ENCODE peak calls at places on chromosomes 16 and 17, in six cellular contexts. One of them, this sample, is unnamed.

GRCh38 chr17:7023576-7024401 is 939 bp downstream of the BCL6B start:
- DNase-seq in choroid plexus epithelial cell: peak; percentile 92
- DNase-seq in lung: peak; percentile 97
- DNase-seq in adrenal gland: peak; percentile 96
- DNase-seq in GM12878: peak; percentile 81
- DNase-seq in CD4-positive, CD25-positive, alpha-beta regulatory T cell: peak; percentile 90
- DNase-seq in this sample: peak; percentile 84

GRCh38 chr16:66925322-66925840 is at the start of gene RRAD:
- DNase-seq in lung: peak; percentile 39
- DNase-seq in adrenal gland: peak; percentile 64
- DNase-seq in GM12878: no peak
- DNase-seq in choroid plexus epithelial cell: peak; percentile 46
- DNase-seq in CD4-positive, CD25-positive, alpha-beta regulatory T cell: no peak
- DNase-seq in this sample: peak; percentile 69

GRCh38 chr16:88803264-88803987 is at the start of gene CDT1:
- DNase-seq in CD4-positive, CD25-positive, alpha-beta regulatory T cell: peak; percentile 79
- DNase-seq in adrenal gland: peak; percentile 76
- DNase-seq in GM12878: no peak
- DNase-seq in choroid plexus epithelial cell: peak; percentile 73
- DNase-seq in lung: peak; percentile 83
- DNase-seq in this sample: peak; percentile 74

GRCh38 chr17:27418366-27418615 is 38.0 kb upstream of the KSR1 start:
- DNase-seq in GM12878: no peak
- DNase-seq in choroid plexus epithelial cell: no peak
- DNase-seq in adrenal gland: no peak
- DNase-seq in CD4-positive, CD25-positive, alpha-beta regulatory T cell: no peak
- DNase-seq in lung: no peak
- DNase-seq in this sample: no peak

GRCh38 chr17:36647598-36647997 is 46.2 kb downstream of the MRM1 start:
- DNase-seq in adrenal gland: no peak
- DNase-seq in CD4-positive, CD25-positive, alpha-beta regulatory T cell: no peak
- DNase-seq in lung: no peak
- DNase-seq in GM12878: no peak
- DNase-seq in choroid plexus epithelial cell: no peak
- DNase-seq in this sample: no peak

GRCh38 chr17:80831481-80831880 is 160.2 kb upstream of the CHMP6 start:
- DNase-seq in GM12878: no peak
- DNase-seq in lung: no peak
- DNase-seq in CD4-positive, CD25-positive, alpha-beta regulatory T cell: no peak
- DNase-seq in choroid plexus epithelial cell: no peak
- DNase-seq in adrenal gland: peak; percentile 5
- DNase-seq in this sample: no peak

GRCh38 chr17:31877341-31877740 is 18.3 kb upstream of the COPRS start:
- DNase-seq in adrenal gland: no peak
- DNase-seq in GM12878: no peak
- DNase-seq in lung: no peak
- DNase-seq in choroid plexus epithelial cell: peak; percentile 53
- DNase-seq in CD4-positive, CD25-positive, alpha-beta regulatory T cell: no peak
- DNase-seq in this sample: no peak

GRCh38 chr17:50056217-50056960 is 479 bp downstream of the ITGA3 start:
- DNase-seq in GM12878: no peak
- DNase-seq in choroid plexus epithelial cell: peak; percentile 78
- DNase-seq in lung: peak; percentile 70
- DNase-seq in CD4-positive, CD25-positive, alpha-beta regulatory T cell: peak; percentile 27
- DNase-seq in adrenal gland: peak; percentile 73
- DNase-seq in this sample: peak; percentile 71

GRCh38 chr17:64356304-64356686 is 34.4 kb downstream of the PECAM1 start:
- DNase-seq in CD4-positive, CD25-positive, alpha-beta regulatory T cell: no peak
- DNase-seq in GM12878: no peak
- DNase-seq in adrenal gland: no peak
- DNase-seq in choroid plexus epithelial cell: no peak
- DNase-seq in lung: no peak
- DNase-seq in this sample: no peak

GRCh38 chr16:48352648-48353347 is 32.4 kb downstream of the SIAH1 start:
- DNase-seq in CD4-positive, CD25-positive, alpha-beta regulatory T cell: no peak
- DNase-seq in choroid plexus epithelial cell: no peak
- DNase-seq in GM12878: no peak
- DNase-seq in adrenal gland: no peak
- DNase-seq in lung: no peak
- DNase-seq in this sample: no peak

GRCh38 chr16:66541388-66542360 is 8.2 kb downstream of the TK2 start:
- DNase-seq in lung: no peak
- DNase-seq in choroid plexus epithelial cell: no peak
- DNase-seq in CD4-positive, CD25-positive, alpha-beta regulatory T cell: no peak
- DNase-seq in GM12878: no peak
- DNase-seq in adrenal gland: no peak
- DNase-seq in this sample: no peak

GRCh38 chr17:78873519-78874340 is 29.3 kb downstream of the CEP295NL start:
- DNase-seq in GM12878: no peak
- DNase-seq in lung: no peak
- DNase-seq in CD4-positive, CD25-positive, alpha-beta regulatory T cell: no peak
- DNase-seq in choroid plexus epithelial cell: peak; percentile 56
- DNase-seq in adrenal gland: no peak
- DNase-seq in this sample: no peak

GRCh38 chr16:85888405-85889331 is 10.3 kb upstream of the IRF8 start:
- DNase-seq in CD4-positive, CD25-positive, alpha-beta regulatory T cell: no peak
- DNase-seq in GM12878: peak; percentile 89
- DNase-seq in choroid plexus epithelial cell: peak; percentile 70
- DNase-seq in lung: no peak
- DNase-seq in adrenal gland: no peak
- DNase-seq in this sample: peak; percentile 47

GRCh38 chr17:41322264-41322902 is 6.9 kb upstream of the KRTAP17-1 start:
- DNase-seq in CD4-positive, CD25-positive, alpha-beta regulatory T cell: no peak
- DNase-seq in GM12878: no peak
- DNase-seq in adrenal gland: no peak
- DNase-seq in choroid plexus epithelial cell: peak; percentile 86
- DNase-seq in lung: no peak
- DNase-seq in this sample: peak; percentile 71

GRCh38 chr17:83189673-83190385 is 110.4 kb downstream of the METRNL start:
- DNase-seq in adrenal gland: no peak
- DNase-seq in GM12878: no peak
- DNase-seq in CD4-positive, CD25-positive, alpha-beta regulatory T cell: no peak
- DNase-seq in choroid plexus epithelial cell: peak; percentile 93
- DNase-seq in lung: peak; percentile 76
- DNase-seq in this sample: peak; percentile 95

GRCh38 chr17:77449908-77450741 is 309.4 kb downstream of the SEC14L1 start:
- DNase-seq in GM12878: no peak
- DNase-seq in lung: no peak
- DNase-seq in CD4-positive, CD25-positive, alpha-beta regulatory T cell: no peak
- DNase-seq in choroid plexus epithelial cell: peak; percentile 74
- DNase-seq in adrenal gland: peak; percentile 96
- DNase-seq in this sample: peak; percentile 89

GRCh38 chr17:74860999-74861553 is 1.4 kb upstream of the GRIN2C start:
- DNase-seq in CD4-positive, CD25-positive, alpha-beta regulatory T cell: no peak
- DNase-seq in adrenal gland: no peak
- DNase-seq in lung: no peak
- DNase-seq in choroid plexus epithelial cell: no peak
- DNase-seq in GM12878: no peak
- DNase-seq in this sample: no peak

GRCh38 chr16:73166972-73167550 is 119.1 kb upstream of the ZFHX3 start:
- DNase-seq in adrenal gland: no peak
- DNase-seq in CD4-positive, CD25-positive, alpha-beta regulatory T cell: no peak
- DNase-seq in GM12878: no peak
- DNase-seq in choroid plexus epithelial cell: no peak
- DNase-seq in lung: no peak
- DNase-seq in this sample: no peak

GRCh38 chr17:81245024-81245664 is 6.0 kb downstream of the NDUFAF8 start:
- DNase-seq in choroid plexus epithelial cell: peak; percentile 57
- DNase-seq in GM12878: peak; percentile 45
- DNase-seq in lung: no peak
- DNase-seq in adrenal gland: no peak
- DNase-seq in CD4-positive, CD25-positive, alpha-beta regulatory T cell: no peak
- DNase-seq in this sample: no peak

GRCh38 chr17:79258042-79258441 is 183.4 kb downstream of the ENGASE start:
- DNase-seq in adrenal gland: no peak
- DNase-seq in choroid plexus epithelial cell: no peak
- DNase-seq in lung: no peak
- DNase-seq in CD4-positive, CD25-positive, alpha-beta regulatory T cell: no peak
- DNase-seq in GM12878: no peak
- DNase-seq in this sample: no peak

GRCh38 chr16:84511180-84511800 is 6.8 kb upstream of the MEAK7 start:
- DNase-seq in CD4-positive, CD25-positive, alpha-beta regulatory T cell: peak; percentile 67
- DNase-seq in lung: peak; percentile 85
- DNase-seq in choroid plexus epithelial cell: peak; percentile 92
- DNase-seq in adrenal gland: peak; percentile 82
- DNase-seq in GM12878: peak; percentile 62
- DNase-seq in this sample: peak; percentile 86

GRCh38 chr16:26795184-26795583 is 271.5 kb upstream of the C16orf82 start:
- DNase-seq in lung: no peak
- DNase-seq in GM12878: no peak
- DNase-seq in choroid plexus epithelial cell: peak; percentile 4
- DNase-seq in adrenal gland: no peak
- DNase-seq in CD4-positive, CD25-positive, alpha-beta regulatory T cell: no peak
- DNase-seq in this sample: no peak

GRCh38 chr17:29180051-29180787 is at the start of gene MYO18A:
- DNase-seq in lung: peak; percentile 74
- DNase-seq in GM12878: no peak
- DNase-seq in CD4-positive, CD25-positive, alpha-beta regulatory T cell: peak; percentile 69
- DNase-seq in choroid plexus epithelial cell: peak; percentile 77
- DNase-seq in adrenal gland: peak; percentile 77
- DNase-seq in this sample: peak; percentile 68

GRCh38 chr17:29177871-29178749 is 2.1 kb downstream of the MYO18A start:
- DNase-seq in choroid plexus epithelial cell: no peak
- DNase-seq in lung: no peak
- DNase-seq in CD4-positive, CD25-positive, alpha-beta regulatory T cell: no peak
- DNase-seq in GM12878: no peak
- DNase-seq in adrenal gland: no peak
- DNase-seq in this sample: no peak

GRCh38 chr17:29177541-29177870 is 2.7 kb downstream of the MYO18A start:
- DNase-seq in CD4-positive, CD25-positive, alpha-beta regulatory T cell: no peak
- DNase-seq in choroid plexus epithelial cell: no peak
- DNase-seq in lung: no peak
- DNase-seq in GM12878: no peak
- DNase-seq in adrenal gland: no peak
- DNase-seq in this sample: no peak

GRCh38 chr17:29179232-29180036 is 764 bp downstream of the MYO18A start:
- DNase-seq in adrenal gland: no peak
- DNase-seq in choroid plexus epithelial cell: no peak
- DNase-seq in lung: peak; percentile 81
- DNase-seq in GM12878: no peak
- DNase-seq in CD4-positive, CD25-positive, alpha-beta regulatory T cell: no peak
- DNase-seq in this sample: no peak

DNA sequence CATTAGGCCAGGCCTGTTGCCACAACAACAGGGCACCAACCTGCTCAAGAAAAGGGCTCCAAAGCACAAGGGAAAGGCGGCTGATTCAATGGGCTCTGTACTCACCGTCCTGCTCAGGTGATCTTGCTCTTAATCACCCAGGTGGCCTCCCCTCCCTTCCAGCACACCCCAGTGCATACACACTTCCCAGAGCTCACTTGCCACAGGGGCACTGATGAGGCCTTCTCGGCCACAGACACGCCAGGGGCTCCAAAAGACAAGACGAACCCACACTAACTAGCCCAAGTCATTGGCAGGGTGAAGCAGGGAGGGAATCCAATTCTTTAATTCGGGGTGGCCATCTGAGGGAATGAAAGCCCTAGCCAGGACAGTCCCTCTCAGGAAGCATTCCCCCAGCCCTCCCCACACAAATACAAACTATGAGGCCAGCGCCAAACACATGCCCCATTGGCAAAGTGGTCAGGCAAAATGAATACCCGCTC is 1.4 kb downstream of the MYO18A start:
- DNase-seq in lung: no peak
- DNase-seq in adrenal gland: no peak
- DNase-seq in choroid plexus epithelial cell: no peak
- DNase-seq in CD4-positive, CD25-positive, alpha-beta regulatory T cell: no peak
- DNase-seq in GM12878: no peak
- DNase-seq in this sample: no peak
- H3K4me3 ChIP-seq in lung: no peak overlapping the region
- H3K4me3 ChIP-seq in adrenal gland: peak overlapping the region; percentile 72
- H3K4me3 ChIP-seq in choroid plexus epithelial cell: peak overlapping the region; percentile 24
- H3K4me3 ChIP-seq in CD4-positive, CD25-positive, alpha-beta regulatory T cell: no peak overlapping the region
- H3K4me3 ChIP-seq in GM12878: no peak overlapping the region
- H3K4me3 ChIP-seq in this sample: peak overlapping the region; percentile 66

GRCh38 chr16:56606071-56606687 is 2.2 kb upstream of the MT2A start:
- DNase-seq in CD4-positive, CD25-positive, alpha-beta regulatory T cell: no peak
- DNase-seq in choroid plexus epithelial cell: no peak
- DNase-seq in lung: no peak
- DNase-seq in adrenal gland: peak; percentile 74
- DNase-seq in GM12878: no peak
- DNase-seq in this sample: no peak
- H3K4me3 ChIP-seq in CD4-positive, CD25-positive, alpha-beta regulatory T cell: no peak overlapping the region
- H3K4me3 ChIP-seq in choroid plexus epithelial cell: no peak overlapping the region
- H3K4me3 ChIP-seq in lung: no peak overlapping the region
- H3K4me3 ChIP-seq in adrenal gland: no peak overlapping the region
- H3K4me3 ChIP-seq in GM12878: no peak overlapping the region
- H3K4me3 ChIP-seq in this sample: no peak overlapping the region

DNA sequence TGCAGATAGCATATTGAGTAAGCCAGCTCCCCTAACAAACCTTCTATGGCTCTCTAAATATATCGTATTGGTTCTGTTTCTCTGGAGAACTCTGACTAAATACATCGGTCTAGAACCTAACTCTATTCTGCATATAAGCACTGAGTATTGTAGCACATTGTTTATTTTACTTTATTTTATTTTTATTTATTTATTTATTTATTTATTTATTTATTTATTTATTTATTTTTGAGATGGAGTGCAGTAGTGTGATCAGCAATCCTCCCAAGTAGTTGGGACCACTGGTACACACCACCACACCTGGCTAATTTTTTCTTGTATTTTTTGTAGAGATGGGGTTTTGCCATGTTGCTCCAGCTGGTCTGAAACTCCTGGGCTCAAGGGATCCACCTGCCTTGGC is 28.9 kb upstream of the HELZ start:
- DNase-seq in adrenal gland: no peak
- DNase-seq in lung: no peak
- DNase-seq in choroid plexus epithelial cell: no peak
- DNase-seq in CD4-positive, CD25-positive, alpha-beta regulatory T cell: no peak
- DNase-seq in GM12878: no peak
- DNase-seq in this sample: no peak
- H3K4me3 ChIP-seq in adrenal gland: no peak overlapping the region
- H3K4me3 ChIP-seq in lung: no peak overlapping the region
- H3K4me3 ChIP-seq in choroid plexus epithelial cell: no peak overlapping the region
- H3K4me3 ChIP-seq in CD4-positive, CD25-positive, alpha-beta regulatory T cell: no peak overlapping the region
- H3K4me3 ChIP-seq in GM12878: no peak overlapping the region
- H3K4me3 ChIP-seq in this sample: no peak overlapping the region

GRCh38 chr16:12613131-12613991 is 190.3 kb downstream of the CPPED1 start:
- DNase-seq in CD4-positive, CD25-positive, alpha-beta regulatory T cell: no peak
- DNase-seq in GM12878: peak; percentile 76
- DNase-seq in adrenal gland: no peak
- DNase-seq in choroid plexus epithelial cell: peak; percentile 8
- DNase-seq in lung: no peak
- DNase-seq in this sample: peak; percentile 3

GRCh38 chr16:12612598-12613101 is 191.0 kb downstream of the CPPED1 start:
- DNase-seq in choroid plexus epithelial cell: no peak
- DNase-seq in lung: no peak
- DNase-seq in GM12878: no peak
- DNase-seq in adrenal gland: no peak
- DNase-seq in CD4-positive, CD25-positive, alpha-beta regulatory T cell: no peak
- DNase-seq in this sample: no peak

GRCh38 chr16:12611916-12612597 is 191.6 kb downstream of the CPPED1 start:
- DNase-seq in CD4-positive, CD25-positive, alpha-beta regulatory T cell: no peak
- DNase-seq in lung: no peak
- DNase-seq in choroid plexus epithelial cell: no peak
- DNase-seq in adrenal gland: no peak
- DNase-seq in GM12878: no peak
- DNase-seq in this sample: no peak

GRCh38 chr16:12614662-12615278 is 188.9 kb downstream of the CPPED1 start:
- DNase-seq in CD4-positive, CD25-positive, alpha-beta regulatory T cell: no peak
- DNase-seq in choroid plexus epithelial cell: no peak
- DNase-seq in lung: no peak
- DNase-seq in adrenal gland: no peak
- DNase-seq in GM12878: no peak
- DNase-seq in this sample: no peak

GRCh38 chr16:12613992-12614661 is 189.6 kb downstream of the CPPED1 start:
- DNase-seq in GM12878: no peak
- DNase-seq in CD4-positive, CD25-positive, alpha-beta regulatory T cell: no peak
- DNase-seq in adrenal gland: no peak
- DNase-seq in lung: no peak
- DNase-seq in choroid plexus epithelial cell: no peak
- DNase-seq in this sample: no peak
- H3K4me3 ChIP-seq in GM12878: no peak overlapping the region
- H3K4me3 ChIP-seq in CD4-positive, CD25-positive, alpha-beta regulatory T cell: no peak overlapping the region
- H3K4me3 ChIP-seq in adrenal gland: no peak overlapping the region
- H3K4me3 ChIP-seq in lung: no peak overlapping the region
- H3K4me3 ChIP-seq in choroid plexus epithelial cell: no peak overlapping the region
- H3K4me3 ChIP-seq in this sample: no peak overlapping the region

This sample was measured in fibroblast of villous mesenchyme.